ENCODE peak calls at places on chromosomes 1 and 21, in five cellular contexts. I is cardiac muscle cell, E is NCI-H2029 treated with DMSO at 0.1 percent for 48 hours, Z is heart right ventricle, M is Calu3. S is an unnamed sample.

GRCh38 chr1:161801955-161802354 is 35.8 kb downstream of the ATF6 start:
- DNase-seq in M (no peak), I (no peak), E (no peak), Z (no peak), S (no peak)

GRCh38 chr1:9687120-9687875 is 35.8 kb downstream of the PIK3CD start:
- DNase-seq in M (peak; percentile 61), E (no peak), I (peak; percentile 58), Z (peak; percentile 24), S (no peak)

GRCh38 chr1:209895709-209896108 is 42.3 kb upstream of the SYT14 start:
- DNase-seq in M (peak; percentile 56), I (peak; percentile 44), Z (no peak), E (no peak), S (no peak)

GRCh38 chr1:18901952-18902522 is 318 bp downstream of the ALDH4A1 start:
- DNase-seq in I (peak; percentile 10), Z (no peak), M (peak; percentile 8), E (no peak), S (peak; percentile 32)

GRCh38 chr1:15191785-15192184 is 38.2 kb downstream of the TMEM51 start:
- DNase-seq in I (no peak), M (no peak), E (no peak), Z (no peak), S (no peak)

GRCh38 chr1:183633676-183634343 is 1.8 kb downstream of the ARPC5 start:
- DNase-seq in Z (no peak), E (peak; percentile 24), I (peak; percentile 92), M (peak; percentile 31), S (peak; percentile 47)

GRCh38 chr1:209213989-209214388 is 369.5 kb upstream of the CAMK1G start:
- DNase-seq in I (no peak), Z (no peak), M (no peak), E (no peak), S (no peak)

GRCh38 chr1:236045771-236046170 is 19.1 kb downstream of the NID1 start:
- DNase-seq in Z (no peak), I (no peak), E (no peak), M (no peak), S (no peak)

GRCh38 chr21:46021978-46022544 is 40.5 kb downstream of the COL6A1 start:
- DNase-seq in I (no peak), M (no peak), Z (no peak), E (no peak), S (no peak)

GRCh38 chr1:21175670-21176581 is 771 bp downstream of the EIF4G3 start:
- DNase-seq in E (no peak), M (peak; percentile 25), Z (peak; percentile 23), I (peak; percentile 41), S (peak; percentile 43)

GRCh38 chr1:19468397-19468956 is 16.9 kb downstream of the CAPZB start:
- DNase-seq in M (peak; percentile 68), E (no peak), Z (peak; percentile 38), I (no peak), S (no peak)

GRCh38 chr1:175191654-175192053 is 922 bp downstream of the KIAA0040 start:
- DNase-seq in Z (peak; percentile 22), E (no peak), I (no peak), M (peak; percentile 21), S (no peak)